ENCODE peak calls at places on chromosomes 3 and 15, in six cellular contexts. L is A549, B is endothelial cell of umbilical vein, A is NB4, J is HepG2, N is GM12878. R is an unnamed sample.

GRCh38 chr3:186815490-186815889 is 9.2 kb upstream of the RFC4 start:
- DNase-seq in B (no peak), N (no peak), L (peak; percentile 74), J (no peak), A (peak; percentile 94), R (no peak)

GRCh38 chr3:131282379-131282778 is 99.2 kb upstream of the NUDT16 start:
- DNase-seq in A (no peak), B (no peak), J (no peak), N (no peak), L (no peak), R (no peak)

GRCh38 chr15:88491158-88491557 is 23.6 kb downstream of the MRPS11 start:
- DNase-seq in L (no peak), B (no peak), N (no peak), A (no peak), J (no peak), R (no peak)

GRCh38 chr3:173913985-173914421 is 516.5 kb downstream of the NLGN1 start:
- DNase-seq in L (no peak), J (no peak), B (no peak), A (no peak), N (no peak), R (no peak)

GRCh38 chr3:294096-294495 is 97.5 kb downstream of the CHL1 start:
- DNase-seq in B (no peak), L (peak; percentile 7), N (no peak), J (no peak), A (no peak), R (no peak)

GRCh38 chr3:149180057-149180573 is 41.5 kb downstream of the CP start:
- DNase-seq in A (peak; percentile 96), N (no peak), L (peak; percentile 99), B (peak; percentile 95), J (peak; percentile 17), R (peak; percentile 81)

GRCh38 chr3:16378920-16379319 is 113.9 kb downstream of the OXNAD1 start:
- DNase-seq in J (no peak), L (no peak), A (no peak), B (no peak), N (no peak), R (no peak)

GRCh38 chr3:5095879-5096278 is 26.2 kb upstream of the ARL8B start:
- DNase-seq in N (no peak), A (no peak), J (no peak), B (no peak), L (no peak), R (no peak)

GRCh38 chr3:52357151-52358080 is 41.3 kb downstream of the DNAH1 start:
- DNase-seq in J (no peak), L (no peak), N (no peak), A (no peak), B (no peak), R (no peak)

GRCh38 chr3:190424478-190425439 is 24.9 kb downstream of the TMEM207 start:
- DNase-seq in B (peak; percentile 76), J (peak; percentile 77), N (peak; percentile 20), A (peak; percentile 65), L (peak; percentile 78), R (peak; percentile 36)

GRCh38 chr3:65344444-65344843 is 656.6 kb upstream of the ADAMTS9 start:
- DNase-seq in A (no peak), B (no peak), N (no peak), L (no peak), J (no peak), R (no peak)

GRCh38 chr3:30042274-30042859 is 564.0 kb upstream of the TGFBR2 start:
- DNase-seq in J (peak; percentile 66), L (peak; percentile 80), B (peak; percentile 88), A (peak; percentile 75), N (peak; percentile 1), R (peak; percentile 9)

GRCh38 chr3:131361464-131362421 is 19.8 kb upstream of the NUDT16 start:
- DNase-seq in A (no peak), J (no peak), L (peak; percentile 81), B (peak; percentile 16), N (peak; percentile 37), R (peak; percentile 89)

GRCh38 chr3:102736961-102737304 is 302.1 kb downstream of the ZPLD1 start:
- DNase-seq in J (no peak), N (no peak), B (no peak), L (no peak), A (no peak), R (no peak)

GRCh38 chr15:25863067-25863967 is at the start of gene ATP10A:
- DNase-seq in A (no peak), N (no peak), L (peak; percentile 29), B (no peak), J (no peak), R (no peak)

GRCh38 chr3:4063916-4064592 is 239.1 kb upstream of the SETMAR start:
- DNase-seq in N (no peak), J (no peak), B (no peak), A (no peak), L (no peak), R (no peak)

GRCh38 chr15:94584833-94585244 is 353.5 kb downstream of the MCTP2 start:
- DNase-seq in L (no peak), J (no peak), B (peak; percentile 98), N (peak; percentile 36), A (peak; percentile 95), R (peak; percentile 7)

GRCh38 chr15:63435416-63435815 is 53.8 kb upstream of the CA12 start:
- DNase-seq in J (no peak), N (no peak), A (no peak), L (no peak), B (no peak), R (no peak)

GRCh38 chr3:192819001-192819569 is 91.7 kb upstream of the FGF12 start:
- DNase-seq in L (peak; percentile 69), N (peak; percentile 59), B (peak; percentile 83), A (no peak), J (no peak), R (no peak)

GRCh38 chr15:27686971-27687370 is 412.1 kb downstream of the OCA2 start:
- DNase-seq in N (no peak), J (no peak), B (no peak), A (no peak), L (no peak), R (no peak)

GRCh38 chr3:163622384-163622783 is 1455.9 kb downstream of the SI start:
- DNase-seq in L (peak; percentile 10), J (peak; percentile 43), A (peak; percentile 16), B (no peak), N (no peak), R (peak; percentile 5)

GRCh38 chr15:29140475-29141172 is 129.0 kb downstream of the NSMCE3 start:
- DNase-seq in N (no peak), A (no peak), L (no peak), J (no peak), B (no peak), R (no peak)

GRCh38 chr15:65792988-65793812 is 1.1 kb upstream of the DENND4A start:
- DNase-seq in L (no peak), J (no peak), A (no peak), N (no peak), B (no peak), R (no peak)

GRCh38 chr15:59492389-59493377 is 54.7 kb downstream of the FAM81A start:
- DNase-seq in L (peak; percentile 81), N (peak; percentile 40), B (peak; percentile 73), J (peak; percentile 65), A (peak; percentile 63), R (peak; percentile 31)

GRCh38 chr15:29242466-29243242 is 27.0 kb downstream of the NSMCE3 start:
- DNase-seq in N (no peak), J (no peak), A (no peak), B (no peak), L (no peak), R (no peak)

GRCh38 chr3:142888099-142888483 is 792 bp downstream of the PCOLCE2 start:
- DNase-seq in J (no peak), B (peak; percentile 3), A (peak; percentile 64), L (peak; percentile 90), N (no peak), R (no peak)

DNA sequence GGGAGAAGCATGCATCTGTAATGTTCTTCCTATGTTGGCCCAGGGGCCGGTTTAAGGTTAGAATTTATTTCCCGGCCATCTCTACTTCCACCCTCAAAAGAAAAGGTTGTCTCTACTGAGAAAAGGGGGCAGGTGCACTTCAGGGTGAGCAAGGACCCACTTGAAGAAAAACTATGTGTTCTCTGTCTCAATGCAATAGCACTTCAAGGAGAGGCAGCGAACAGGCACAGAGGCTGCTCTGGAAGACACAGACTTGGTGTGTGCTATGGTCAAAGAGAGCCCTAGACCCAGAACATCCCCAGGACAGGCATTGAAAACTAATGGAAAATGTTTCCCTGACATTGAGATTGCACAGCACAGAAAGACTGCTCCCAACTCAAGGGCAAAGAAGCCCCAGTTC is 7.6 kb downstream of the MINDY4B start:
- DNase-seq in J (no peak), L (no peak), B (no peak), N (no peak), A (no peak), R (no peak)
- TF ChIP-seq MYC in J (no peak), L (no peak), B (no peak), N (no peak), A (no peak), R (no peak)

DNA sequence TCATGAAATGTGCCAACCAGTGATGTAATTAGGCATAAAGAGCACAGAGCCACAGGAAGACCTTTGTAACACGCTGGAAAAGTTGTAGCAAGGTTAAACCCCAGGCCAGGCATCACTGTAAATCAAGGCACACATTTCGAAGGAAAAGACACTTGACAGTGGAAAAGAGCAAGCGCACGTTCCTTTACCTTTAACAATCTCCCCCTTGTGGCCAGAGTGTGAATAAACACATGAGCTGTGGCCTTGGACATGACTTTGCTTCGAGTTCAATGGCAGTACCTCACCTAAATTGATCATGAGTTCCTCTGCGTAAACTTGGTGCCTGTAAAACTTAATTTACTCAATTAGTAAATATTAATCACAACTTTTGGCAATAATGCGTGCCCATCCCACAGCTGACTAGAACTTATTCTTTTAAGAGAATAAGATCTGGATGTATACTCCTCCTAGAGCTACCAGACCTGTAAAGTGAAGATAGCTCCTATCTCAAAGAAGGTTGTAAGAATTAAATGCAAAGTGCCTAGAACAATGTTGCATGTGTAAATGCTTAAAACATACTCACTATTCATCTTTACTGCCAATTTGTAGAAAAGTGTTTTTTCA is 757.0 kb upstream of the NECTIN3 start:
- DNase-seq in N (peak; percentile 9), J (peak; percentile 64), A (peak; percentile 58), B (peak; percentile 56), L (peak; percentile 69), R (peak; percentile 45)
- TF ChIP-seq MYC in N (no peak), J (no peak), A (no peak), B (no peak), L (no peak), R (no peak)

DNA sequence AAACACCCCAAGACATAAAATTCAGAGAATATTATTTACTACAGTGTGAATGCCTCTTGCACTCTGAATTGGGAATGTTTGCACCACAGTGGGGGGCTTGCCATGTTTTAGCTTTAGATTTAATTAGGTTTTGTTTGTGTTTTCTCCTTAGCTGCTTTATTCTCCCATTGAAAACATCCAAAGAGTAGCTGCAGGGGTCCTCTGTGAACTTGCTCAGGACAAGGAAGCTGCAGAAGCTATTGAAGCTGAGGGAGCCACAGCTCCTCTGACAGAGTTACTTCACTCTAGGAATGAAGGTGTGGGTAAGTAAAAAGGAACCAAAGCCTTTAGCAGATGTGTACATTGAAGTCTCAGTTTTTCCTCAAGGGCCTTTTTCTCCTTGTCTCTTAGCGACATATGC is 36.9 kb downstream of the CTNNB1 start:
- DNase-seq in J (no peak), B (no peak), L (no peak), N (no peak), A (no peak), R (no peak)
- TF ChIP-seq MYC in J (no peak), B (no peak), L (no peak), N (no peak), A (no peak), R (no peak)

DNA sequence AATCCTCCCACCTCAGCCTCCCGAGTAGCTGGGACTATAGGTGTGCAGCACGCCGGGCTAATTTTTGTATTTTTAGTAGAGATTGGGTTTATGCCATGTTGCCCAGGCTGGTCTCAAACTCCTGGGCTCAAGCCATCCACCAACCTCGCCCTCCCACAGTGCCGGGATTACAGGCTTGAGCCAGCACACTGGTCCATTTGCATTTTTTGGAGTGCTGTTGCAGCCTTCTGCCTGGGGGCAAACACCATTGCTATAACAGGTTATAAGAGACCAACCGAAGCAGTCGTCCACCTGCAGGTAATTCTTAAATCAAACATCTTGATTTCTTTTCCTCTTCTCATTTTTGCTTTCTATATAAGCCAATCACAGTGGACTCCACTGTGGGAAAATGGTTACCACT is 27.7 kb downstream of the ACKR4 start:
- DNase-seq in B (no peak), N (no peak), A (no peak), L (no peak), J (no peak), R (no peak)
- TF ChIP-seq MYC in B (no peak), N (no peak), A (no peak), L (no peak), J (no peak), R (no peak)